ENCODE peak calls at places on chromosomes 11 and 22, in five cellular contexts. One of them, this sample, is unnamed.

GRCh38 chr22:45970709-45971388 is 6.1 kb downstream of the WNT7B start:
- DNase-seq in AG10803: peak; percentile 58
- DNase-seq in psoas muscle: no peak
- DNase-seq in progenitor cell of endocrine pancreas: no peak
- DNase-seq in A549: no peak
- DNase-seq in this sample: no peak

GRCh38 chr11:72735495-72736027 is 16.6 kb downstream of the ARAP1 start:
- DNase-seq in AG10803: peak; percentile 48
- DNase-seq in A549: no peak
- DNase-seq in psoas muscle: peak; percentile 7
- DNase-seq in progenitor cell of endocrine pancreas: no peak
- DNase-seq in this sample: no peak

GRCh38 chr11:1748467-1749019 is 1.9 kb downstream of the IFITM10 start:
- DNase-seq in psoas muscle: peak; percentile 68
- DNase-seq in A549: no peak
- DNase-seq in progenitor cell of endocrine pancreas: no peak
- DNase-seq in AG10803: no peak
- DNase-seq in this sample: no peak

GRCh38 chr11:65438257-65439151 is 15.9 kb downstream of the NEAT1 start:
- DNase-seq in progenitor cell of endocrine pancreas: no peak
- DNase-seq in A549: no peak
- DNase-seq in psoas muscle: no peak
- DNase-seq in AG10803: peak; percentile 35
- DNase-seq in this sample: no peak

GRCh38 chr11:122100222-122101080 is 15.6 kb downstream of the BLID start:
- DNase-seq in progenitor cell of endocrine pancreas: no peak
- DNase-seq in AG10803: peak; percentile 86
- DNase-seq in A549: no peak
- DNase-seq in psoas muscle: peak; percentile 76
- DNase-seq in this sample: no peak

GRCh38 chr11:22317656-22318055 is 20.5 kb upstream of the SLC17A6 start:
- DNase-seq in progenitor cell of endocrine pancreas: no peak
- DNase-seq in A549: no peak
- DNase-seq in psoas muscle: no peak
- DNase-seq in AG10803: no peak
- DNase-seq in this sample: no peak

GRCh38 chr11:134013518-134013917 is 55.4 kb upstream of the JAM3 start:
- DNase-seq in psoas muscle: no peak
- DNase-seq in A549: no peak
- DNase-seq in progenitor cell of endocrine pancreas: no peak
- DNase-seq in AG10803: no peak
- DNase-seq in this sample: no peak

GRCh38 chr11:126997196-126997595 is 3.4 kb downstream of the KIRREL3 start:
- DNase-seq in progenitor cell of endocrine pancreas: no peak
- DNase-seq in psoas muscle: no peak
- DNase-seq in AG10803: peak; percentile 52
- DNase-seq in A549: no peak
- DNase-seq in this sample: no peak

GRCh38 chr11:69487849-69488542 is 6.5 kb downstream of the LINC01488 start:
- DNase-seq in AG10803: no peak
- DNase-seq in A549: no peak
- DNase-seq in progenitor cell of endocrine pancreas: no peak
- DNase-seq in psoas muscle: peak; percentile 29
- DNase-seq in this sample: no peak

DNA sequence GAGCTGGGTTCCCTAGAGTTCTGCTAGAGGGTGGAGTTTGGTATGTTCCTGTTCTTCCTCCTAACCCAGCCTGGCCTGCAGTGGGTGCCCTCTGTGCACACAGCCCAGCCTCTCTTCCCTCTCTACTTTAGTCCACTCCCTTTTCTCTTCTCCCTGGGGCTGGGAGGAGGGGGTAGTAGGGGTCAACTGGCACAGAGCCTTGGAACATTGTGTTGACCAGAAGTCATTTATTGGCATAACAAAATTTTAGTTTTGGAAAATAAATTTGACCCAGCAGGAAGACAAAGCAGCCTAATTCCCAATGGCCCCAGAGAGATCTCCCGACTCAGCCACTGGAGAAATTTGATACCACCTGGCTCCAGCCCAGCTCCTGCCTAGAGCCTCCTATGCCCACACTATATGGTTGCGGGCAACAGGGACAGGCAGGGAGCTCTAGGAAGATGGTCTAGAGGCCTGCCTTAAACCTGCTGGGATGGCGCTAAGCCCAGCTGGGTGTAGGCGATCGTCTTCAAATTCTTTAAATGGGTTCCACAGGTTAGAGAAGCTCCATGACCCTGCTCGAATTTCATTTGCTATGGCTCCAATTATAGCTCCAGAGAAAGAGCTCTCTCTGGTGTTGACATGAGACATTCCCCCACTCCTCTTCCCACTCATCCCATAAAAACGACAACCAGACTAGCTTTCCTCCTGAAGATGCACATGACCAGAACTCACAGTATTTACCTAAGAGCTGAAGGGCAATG is 9.9 kb downstream of the PCSK7 start:
- DNase-seq in progenitor cell of endocrine pancreas: no peak
- DNase-seq in AG10803: peak; percentile 29
- DNase-seq in psoas muscle: peak; percentile 87
- DNase-seq in A549: no peak
- DNase-seq in this sample: no peak
- TF ChIP-seq CTCF in progenitor cell of endocrine pancreas: no peak
- TF ChIP-seq CTCF in AG10803: no peak
- TF ChIP-seq CTCF in psoas muscle: no peak
- TF ChIP-seq CTCF in A549: no peak
- TF ChIP-seq CTCF in this sample: no peak

GRCh38 chr22:26671317-26672059 is 14.1 kb downstream of the MIAT start:
- DNase-seq in psoas muscle: peak; percentile 68
- DNase-seq in progenitor cell of endocrine pancreas: no peak
- DNase-seq in A549: no peak
- DNase-seq in AG10803: no peak
- DNase-seq in this sample: peak; percentile 45

GRCh38 chr22:26672060-26672471 is 14.7 kb downstream of the MIAT start:
- DNase-seq in progenitor cell of endocrine pancreas: no peak
- DNase-seq in A549: no peak
- DNase-seq in AG10803: no peak
- DNase-seq in psoas muscle: no peak
- DNase-seq in this sample: no peak

GRCh38 chr22:26667140-26667539 is 9.8 kb downstream of the MIAT start:
- DNase-seq in psoas muscle: no peak
- DNase-seq in A549: no peak
- DNase-seq in AG10803: no peak
- DNase-seq in progenitor cell of endocrine pancreas: no peak
- DNase-seq in this sample: no peak

GRCh38 chr22:26670459-26670858 is 13.1 kb downstream of the MIAT start:
- DNase-seq in progenitor cell of endocrine pancreas: no peak
- DNase-seq in AG10803: no peak
- DNase-seq in psoas muscle: no peak
- DNase-seq in A549: no peak
- DNase-seq in this sample: no peak

DNA sequence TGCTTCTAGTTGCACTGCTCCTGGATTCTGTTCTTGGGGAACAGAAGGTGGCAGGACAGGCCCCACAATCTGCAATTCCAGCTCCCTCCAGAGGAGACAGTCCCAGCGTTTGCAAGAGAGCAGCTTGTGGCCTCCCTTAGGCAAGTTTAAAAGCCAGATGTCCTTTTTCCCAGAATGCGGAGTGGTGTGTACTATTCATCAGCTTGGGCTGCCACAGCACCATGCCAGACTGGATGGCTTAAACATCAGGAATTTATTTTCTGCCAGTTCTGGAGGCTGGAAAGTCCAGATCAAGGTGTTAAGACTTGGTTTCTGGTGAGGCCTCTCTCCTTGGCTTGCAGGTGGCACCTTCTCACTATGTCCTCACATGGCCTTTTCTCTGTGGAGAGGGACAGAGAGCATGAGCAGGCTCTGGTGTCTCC is 11.7 kb downstream of the MIAT start:
- DNase-seq in AG10803: peak; percentile 81
- DNase-seq in psoas muscle: no peak
- DNase-seq in A549: no peak
- DNase-seq in progenitor cell of endocrine pancreas: no peak
- DNase-seq in this sample: no peak
- TF ChIP-seq CTCF in AG10803: peak; percentile 70
- TF ChIP-seq CTCF in psoas muscle: peak; percentile 24
- TF ChIP-seq CTCF in A549: peak; percentile 25
- TF ChIP-seq CTCF in progenitor cell of endocrine pancreas: peak; percentile 53
- TF ChIP-seq CTCF in this sample: no peak

GRCh38 chr22:24485608-24486007 is 9.5 kb upstream of the UPB1 start:
- DNase-seq in psoas muscle: no peak
- DNase-seq in AG10803: no peak
- DNase-seq in progenitor cell of endocrine pancreas: no peak
- DNase-seq in A549: no peak
- DNase-seq in this sample: no peak
- TF ChIP-seq CTCF in psoas muscle: peak; percentile 23
- TF ChIP-seq CTCF in AG10803: no peak
- TF ChIP-seq CTCF in progenitor cell of endocrine pancreas: no peak
- TF ChIP-seq CTCF in A549: peak; percentile 11
- TF ChIP-seq CTCF in this sample: peak; percentile 21

GRCh38 chr11:103488579-103488978 is 379.4 kb downstream of the DYNC2H1 start:
- DNase-seq in A549: no peak
- DNase-seq in progenitor cell of endocrine pancreas: no peak
- DNase-seq in AG10803: no peak
- DNase-seq in psoas muscle: no peak
- DNase-seq in this sample: no peak

GRCh38 chr11:103487113-103487512 is 377.9 kb downstream of the DYNC2H1 start:
- DNase-seq in AG10803: no peak
- DNase-seq in progenitor cell of endocrine pancreas: no peak
- DNase-seq in A549: no peak
- DNase-seq in psoas muscle: no peak
- DNase-seq in this sample: no peak

GRCh38 chr11:103494491-103494890 is 385.3 kb downstream of the DYNC2H1 start:
- DNase-seq in progenitor cell of endocrine pancreas: no peak
- DNase-seq in AG10803: peak; percentile 57
- DNase-seq in psoas muscle: no peak
- DNase-seq in A549: no peak
- DNase-seq in this sample: no peak

GRCh38 chr11:103488021-103488420 is 378.8 kb downstream of the DYNC2H1 start:
- DNase-seq in AG10803: no peak
- DNase-seq in psoas muscle: no peak
- DNase-seq in A549: no peak
- DNase-seq in progenitor cell of endocrine pancreas: no peak
- DNase-seq in this sample: no peak

DNA sequence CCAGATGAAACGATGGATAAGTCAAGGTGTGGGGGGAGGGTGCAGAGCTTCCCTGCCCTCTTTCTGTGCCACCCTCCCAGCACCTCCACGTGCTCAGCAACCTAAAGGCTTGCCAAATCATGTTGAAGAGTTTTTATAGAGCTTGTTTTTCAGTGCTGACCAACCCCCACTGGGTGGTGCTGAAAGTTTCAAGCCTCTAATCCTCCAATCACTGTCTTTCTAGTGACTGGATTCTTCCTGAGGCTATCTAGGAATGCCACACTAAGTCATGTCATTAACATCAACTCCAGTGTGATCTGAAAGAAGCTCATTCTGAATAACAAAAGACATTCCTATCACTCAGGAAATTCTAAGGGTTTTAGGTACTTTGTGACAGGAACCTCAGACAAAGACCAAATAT is 382.6 kb downstream of the DYNC2H1 start:
- DNase-seq in progenitor cell of endocrine pancreas: no peak
- DNase-seq in A549: no peak
- DNase-seq in AG10803: no peak
- DNase-seq in psoas muscle: no peak
- DNase-seq in this sample: no peak
- TF ChIP-seq CTCF in progenitor cell of endocrine pancreas: no peak
- TF ChIP-seq CTCF in A549: no peak
- TF ChIP-seq CTCF in AG10803: no peak
- TF ChIP-seq CTCF in psoas muscle: no peak
- TF ChIP-seq CTCF in this sample: no peak

GRCh38 chr11:75495749-75496641 is 29.7 kb downstream of the GDPD5 start:
- DNase-seq in AG10803: no peak
- DNase-seq in psoas muscle: peak; percentile 44
- DNase-seq in A549: no peak
- DNase-seq in progenitor cell of endocrine pancreas: no peak
- DNase-seq in this sample: no peak
- TF ChIP-seq CTCF in AG10803: no peak
- TF ChIP-seq CTCF in psoas muscle: no peak
- TF ChIP-seq CTCF in A549: peak; percentile 12
- TF ChIP-seq CTCF in progenitor cell of endocrine pancreas: no peak
- TF ChIP-seq CTCF in this sample: no peak

DNA sequence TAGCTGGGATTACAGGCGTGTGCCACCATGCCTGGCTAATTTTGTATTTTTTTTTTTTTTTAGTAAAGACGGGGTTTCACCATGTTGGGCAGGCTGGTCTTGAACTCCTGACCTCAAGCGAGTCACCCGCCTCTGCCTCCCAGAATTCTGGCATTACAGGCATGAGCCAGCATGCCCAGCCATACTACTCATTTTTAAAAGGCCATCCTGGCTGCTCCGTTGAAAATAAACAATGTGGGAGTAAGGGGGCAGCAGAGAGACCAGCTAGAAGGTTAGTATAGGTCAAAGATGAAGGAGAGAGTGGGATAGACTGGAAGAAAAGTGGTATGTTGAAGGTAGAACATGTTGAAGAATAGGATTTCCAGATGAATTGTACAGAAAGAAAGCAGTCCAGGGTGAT is 17.6 kb upstream of the LIN7C start:
- DNase-seq in progenitor cell of endocrine pancreas: no peak
- DNase-seq in psoas muscle: no peak
- DNase-seq in AG10803: peak; percentile 57
- DNase-seq in A549: no peak
- DNase-seq in this sample: no peak
- TF ChIP-seq CTCF in progenitor cell of endocrine pancreas: peak; percentile 33
- TF ChIP-seq CTCF in psoas muscle: no peak
- TF ChIP-seq CTCF in AG10803: peak; percentile 21
- TF ChIP-seq CTCF in A549: no peak
- TF ChIP-seq CTCF in this sample: no peak

GRCh38 chr22:46996595-46997310 is 234.3 kb downstream of the TBC1D22A start:
- DNase-seq in psoas muscle: no peak
- DNase-seq in A549: peak; percentile 11
- DNase-seq in progenitor cell of endocrine pancreas: no peak
- DNase-seq in AG10803: no peak
- DNase-seq in this sample: no peak
- TF ChIP-seq CTCF in psoas muscle: no peak
- TF ChIP-seq CTCF in A549: peak; percentile 19
- TF ChIP-seq CTCF in progenitor cell of endocrine pancreas: no peak
- TF ChIP-seq CTCF in AG10803: peak; percentile 32
- TF ChIP-seq CTCF in this sample: no peak

GRCh38 chr22:22935546-22936157 is 48.0 kb downstream of the IGLL5 start:
- DNase-seq in psoas muscle: peak; percentile 36
- DNase-seq in progenitor cell of endocrine pancreas: no peak
- DNase-seq in AG10803: no peak
- DNase-seq in A549: no peak
- DNase-seq in this sample: peak; percentile 96
- TF ChIP-seq CTCF in psoas muscle: no peak
- TF ChIP-seq CTCF in progenitor cell of endocrine pancreas: no peak
- TF ChIP-seq CTCF in AG10803: no peak
- TF ChIP-seq CTCF in A549: no peak
- TF ChIP-seq CTCF in this sample: peak; percentile 71

DNA sequence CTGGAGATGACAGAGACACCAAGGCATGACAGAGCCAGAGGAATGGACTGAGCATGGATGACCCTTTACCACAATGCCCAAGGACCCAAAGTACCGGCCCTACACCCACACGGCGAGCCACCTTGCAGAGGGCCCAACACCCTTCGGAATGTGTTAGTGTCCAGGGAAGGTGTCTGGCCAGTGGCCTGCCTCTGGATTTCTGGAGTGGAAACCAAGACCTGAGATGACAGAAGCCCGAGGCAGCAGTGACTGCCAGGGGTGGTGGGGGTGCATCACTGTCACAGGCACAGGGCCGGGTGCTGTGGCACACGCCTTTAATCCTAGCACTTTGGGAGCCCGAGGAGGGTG is 28.7 kb downstream of the PDGFB start:
- DNase-seq in progenitor cell of endocrine pancreas: no peak
- DNase-seq in A549: no peak
- DNase-seq in psoas muscle: no peak
- DNase-seq in AG10803: no peak
- DNase-seq in this sample: no peak
- TF ChIP-seq CTCF in progenitor cell of endocrine pancreas: no peak
- TF ChIP-seq CTCF in A549: no peak
- TF ChIP-seq CTCF in psoas muscle: no peak
- TF ChIP-seq CTCF in AG10803: no peak
- TF ChIP-seq CTCF in this sample: no peak